ENCODE peak calls at places on chromosomes 6 and 20, in six cellular contexts. E is pancreas, Z is heart right ventricle, K is IMR-90, T is tibial nerve, S is HCT116. O is an unnamed sample. For H3K27me3, the result is how much of the 10 kb centered on the place peaks cover.

GRCh38 chr6:149862901-149863595 is 1.1 kb downstream of the LRP11 start:
- DNase-seq in K (peak), E (peak), T (peak), S (no peak), Z (peak), O (peak)

GRCh38 chr6:37704066-37704465 is 6.4 kb upstream of the MDGA1 start:
- DNase-seq in Z (no peak), E (no peak), T (no peak), S (no peak), K (no peak), O (no peak)

GRCh38 chr6:166691199-166691598 is 64.1 kb upstream of the RPS6KA2 start:
- DNase-seq in S (peak), Z (peak), K (peak), T (no peak), E (peak), O (peak)

GRCh38 chr6:301929-302705 is 9.8 kb downstream of the DUSP22 start:
- DNase-seq in T (no peak), S (no peak), K (no peak), E (no peak), Z (no peak), O (peak)

GRCh38 chr20:25280051-25280573 is 32.2 kb downstream of the PYGB start:
- DNase-seq in T (peak), S (no peak), K (no peak), E (peak), Z (no peak), O (no peak)

GRCh38 chr6:158232445-158233213 is 64.5 kb downstream of the GTF2H5 start:
- DNase-seq in E (peak), T (no peak), K (peak), Z (peak), S (no peak), O (peak)

GRCh38 chr20:32326507-32326851 is 31.7 kb upstream of the ASXL1 start:
- DNase-seq in E (no peak), T (no peak), Z (no peak), S (no peak), K (peak), O (no peak)

GRCh38 chr20:49956689-49957443 is 20.7 kb downstream of the RNF114 start:
- DNase-seq in E (no peak), K (no peak), T (no peak), Z (peak), S (no peak), O (peak)

GRCh38 chr6:22141271-22141745 is 155.5 kb downstream of the PRL start:
- DNase-seq in K (peak), Z (no peak), T (no peak), S (no peak), E (peak), O (no peak)

GRCh38 chr6:135936606-135937005 is 85.1 kb downstream of the PDE7B start:
- DNase-seq in Z (no peak), K (peak), T (no peak), S (no peak), E (no peak), O (no peak)

GRCh38 chr20:24972341-24972740 is 20.2 kb downstream of the APMAP start:
- DNase-seq in E (no peak), Z (no peak), T (no peak), K (no peak), S (no peak), O (peak)

DNA sequence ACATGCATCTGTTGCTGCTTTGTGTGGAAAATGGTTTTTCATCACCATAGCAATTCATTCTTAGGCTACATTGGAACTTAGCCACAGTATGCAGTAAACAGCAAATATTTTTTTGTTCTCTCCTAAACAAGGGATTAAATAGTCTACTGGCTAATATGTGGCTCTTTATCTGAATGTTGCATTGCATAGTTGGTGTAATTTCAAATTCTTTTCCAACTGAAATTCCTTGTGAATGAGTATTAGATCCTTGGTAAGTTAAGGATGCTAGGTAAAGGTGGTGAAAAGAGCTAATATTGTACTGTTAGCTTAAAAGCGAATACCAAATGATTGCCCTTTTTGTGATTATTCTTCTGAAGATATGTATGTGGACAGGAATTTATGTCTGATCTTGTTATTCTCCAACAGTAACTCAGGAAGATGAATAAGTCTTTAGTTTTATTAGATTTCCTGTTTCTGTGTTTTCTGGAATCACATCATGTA is 968 bp downstream of the MLIP start:
- DNase-seq in S (no peak), K (no peak), Z (no peak), E (no peak), T (no peak), O (no peak)
- H3K27me3 ChIP-seq in S (under half), K (under half), Z (under half), E (under half), T (under half), O (under half)

DNA sequence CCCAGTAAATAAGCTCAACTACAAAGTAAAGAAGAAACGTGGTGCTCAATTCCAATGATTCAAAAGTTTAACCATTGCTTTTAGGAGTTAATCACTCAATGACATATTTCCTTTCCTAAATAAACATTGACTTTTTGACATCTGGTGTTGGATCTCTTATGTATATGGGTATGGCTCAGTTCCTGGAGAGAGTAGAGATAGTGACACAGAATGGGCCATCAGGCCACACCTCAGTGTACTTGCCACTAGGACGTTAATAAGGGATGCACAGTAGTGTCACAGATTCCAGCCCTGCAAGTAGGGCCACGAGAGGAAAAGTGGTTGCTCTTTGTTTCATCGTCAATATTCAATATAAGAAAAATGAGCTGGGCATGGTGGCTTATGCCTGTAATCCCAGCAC is 48.9 kb upstream of the TXNDC5 start:
- DNase-seq in K (no peak), T (no peak), E (no peak), Z (no peak), S (no peak), O (no peak)
- TF ChIP-seq CTCF in K (no peak), T (no peak), E (no peak), Z (no peak), S (no peak), O (no peak)

GRCh38 chr20:4220352-4220751 is 205.0 kb upstream of the RNF24 start:
- DNase-seq in E (no peak), K (no peak), T (no peak), Z (no peak), S (no peak), O (no peak)

GRCh38 chr20:4220756-4221155 is 205.4 kb upstream of the RNF24 start:
- DNase-seq in S (no peak), E (no peak), T (no peak), K (no peak), Z (no peak), O (no peak)

GRCh38 chr20:4216142-4216735 is 200.9 kb upstream of the RNF24 start:
- DNase-seq in K (peak), T (no peak), S (no peak), Z (no peak), E (no peak), O (no peak)

GRCh38 chr20:4216866-4217265 is 201.5 kb upstream of the RNF24 start:
- DNase-seq in K (no peak), S (no peak), T (no peak), E (no peak), Z (peak), O (no peak)

DNA sequence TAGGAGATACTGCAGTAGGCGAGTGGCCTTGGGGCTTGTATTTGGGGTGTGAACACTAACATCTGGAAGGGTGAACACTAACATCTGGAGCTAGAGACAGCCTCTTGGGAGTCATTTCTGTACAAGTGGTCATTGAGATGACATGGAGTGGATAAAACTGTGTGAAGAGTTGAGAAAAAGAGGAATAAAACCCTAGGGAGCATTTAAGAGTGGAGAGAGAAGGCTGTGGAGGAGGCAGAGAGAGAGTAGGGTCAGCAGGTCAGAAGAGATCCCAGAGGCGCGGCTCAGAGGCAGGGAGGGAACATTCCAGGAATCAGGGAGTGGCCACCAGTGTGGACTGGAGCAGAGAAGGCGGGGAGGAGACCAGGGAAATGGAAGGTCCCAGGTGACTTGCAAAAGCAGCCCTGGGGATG is 202.0 kb upstream of the RNF24 start:
- DNase-seq in Z (peak), T (peak), E (no peak), S (no peak), K (no peak), O (no peak)
- H3K27me3 ChIP-seq in Z (under half), T (under half), E (under half), S (under half), K (under half), O (under half)

DNA sequence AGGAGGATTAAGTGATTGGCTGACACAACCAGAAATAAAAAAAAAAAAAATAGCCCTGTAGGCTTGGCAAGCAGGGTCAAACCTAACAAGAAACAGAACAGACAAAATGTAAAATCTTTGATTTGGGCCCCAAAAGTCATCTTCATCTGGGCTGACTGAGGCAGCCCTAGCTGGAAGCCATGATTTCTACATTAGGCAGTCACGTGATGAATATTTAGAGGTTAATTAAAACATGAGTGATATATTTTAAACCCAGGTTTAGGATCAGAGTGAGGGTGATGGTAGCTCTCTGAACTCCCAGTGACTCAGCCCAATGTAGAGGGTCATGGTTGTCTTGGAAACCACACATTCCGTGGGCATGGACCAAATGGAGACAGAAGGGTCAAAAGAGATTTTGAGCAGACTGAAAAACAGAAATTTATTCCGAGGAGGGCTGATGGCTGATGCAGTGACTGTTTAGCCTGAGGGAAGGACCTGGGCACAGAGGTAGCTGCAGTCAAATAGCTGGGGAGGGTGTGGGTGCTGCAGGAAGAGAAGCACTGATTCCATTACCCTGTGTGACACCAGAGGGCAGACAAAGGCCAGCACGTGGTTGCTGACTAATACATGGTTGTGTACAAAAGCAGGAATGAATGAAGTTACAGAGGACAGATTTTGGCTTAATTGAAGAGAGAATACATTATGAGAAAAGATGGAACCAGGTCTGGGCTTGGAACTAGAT is 573.1 kb upstream of the CHD6 start:
- DNase-seq in K (no peak), Z (no peak), E (no peak), S (no peak), T (no peak), O (no peak)
- TF ChIP-seq CTCF in K (no peak), Z (no peak), E (no peak), S (no peak), T (no peak), O (no peak)

DNA sequence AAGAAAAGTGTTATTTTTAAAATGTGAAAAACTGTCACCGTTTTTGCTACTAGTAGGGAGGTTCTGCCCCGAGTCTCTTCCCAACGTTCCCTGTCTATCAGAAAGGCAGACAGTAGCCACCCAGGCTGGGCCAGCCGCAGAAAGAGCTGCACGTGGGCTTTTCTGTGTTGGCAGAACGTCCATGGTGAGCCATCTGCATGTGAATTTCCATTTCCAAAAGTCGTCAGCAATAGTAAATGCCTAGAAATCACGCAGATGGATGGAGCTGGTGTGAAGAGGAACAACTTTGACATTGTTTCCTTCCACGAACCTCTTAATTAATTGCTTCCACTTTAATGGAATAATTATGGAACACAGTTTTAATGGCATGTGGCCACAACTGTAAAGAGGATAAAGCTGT is 97.5 kb downstream of the FAM120B start:
- DNase-seq in E (no peak), K (no peak), S (no peak), Z (no peak), T (no peak), O (no peak)
- H3K27me3 ChIP-seq in E (under half), K (under half), S (under half), Z (under half), T (under half), O (under half)

DNA sequence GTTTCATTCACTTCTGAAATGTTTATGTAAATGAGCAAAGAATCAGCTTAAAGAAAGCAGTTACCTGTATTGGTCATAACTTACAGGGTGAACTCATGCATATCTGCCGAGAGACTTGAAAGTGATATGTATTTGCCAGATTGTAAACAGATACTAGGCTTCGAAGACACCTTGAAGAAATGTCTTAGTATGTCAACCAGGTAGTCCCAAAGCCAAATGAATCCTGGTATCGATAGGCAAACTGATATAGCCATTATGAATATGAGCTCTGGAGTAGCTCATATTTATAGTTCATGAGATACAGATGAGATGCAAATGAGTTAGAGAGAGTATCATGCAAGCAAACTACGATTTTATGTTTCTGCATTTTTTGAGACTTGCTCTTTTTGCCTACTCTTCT is 55.8 kb downstream of the RNF182 start:
- DNase-seq in T (no peak), S (no peak), K (no peak), E (no peak), Z (no peak), O (no peak)
- TF ChIP-seq CTCF in T (no peak), S (no peak), K (no peak), E (no peak), Z (no peak), O (no peak)

DNA sequence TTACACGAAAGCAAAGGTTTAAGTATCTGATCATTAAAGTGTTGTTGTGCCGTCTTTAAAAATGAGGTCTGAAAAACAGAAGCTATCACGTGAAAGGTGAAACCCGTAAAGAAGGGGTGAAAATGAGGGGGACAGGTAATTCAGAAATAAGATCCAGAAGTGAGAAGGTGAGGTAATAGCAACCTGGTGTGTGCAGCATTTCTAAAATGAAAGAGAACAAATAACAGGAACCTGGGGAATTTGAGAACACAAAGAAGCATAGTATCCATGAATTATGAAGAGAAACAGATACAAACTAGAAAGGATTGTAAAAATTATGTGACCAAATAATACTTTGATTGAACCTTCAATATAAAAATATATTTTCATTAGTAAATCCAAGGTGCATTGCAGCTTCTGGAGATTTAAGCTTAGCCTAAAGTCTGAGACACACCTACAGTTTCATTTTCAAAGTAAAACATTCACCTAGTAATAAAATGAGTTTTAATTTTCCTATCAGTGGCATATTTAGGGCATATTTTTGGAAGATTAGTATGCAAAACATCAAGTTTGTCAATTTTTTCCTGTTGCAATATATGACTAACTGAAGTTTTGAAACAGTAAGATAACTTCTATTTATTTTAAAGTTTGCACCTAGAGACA is 1.4 kb downstream of the HEY2 start:
- DNase-seq in E (no peak), Z (no peak), K (no peak), S (no peak), T (no peak), O (no peak)
- H3K27me3 ChIP-seq in E (under half), Z (under half), K (half or more), S (half or more), T (under half), O (under half)

GRCh38 chr6:90286884-90287488 is 9.7 kb downstream of the BACH2 start:
- DNase-seq in S (peak), E (no peak), K (peak), Z (no peak), T (no peak), O (no peak)
- TF ChIP-seq CTCF in S (peak), E (no peak), K (peak), Z (peak), T (peak), O (peak)

GRCh38 chr20:46270977-46271744 is 37.1 kb downstream of the CDH22 start:
- DNase-seq in S (no peak), K (no peak), T (no peak), E (no peak), Z (no peak), O (no peak)
- H3K27me3 ChIP-seq in S (under half), K (under half), T (under half), E (under half), Z (half or more), O (under half)

GRCh38 chr20:5933802-5934436 is 16.4 kb downstream of the TRMT6 start:
- DNase-seq in T (no peak), E (peak), S (no peak), Z (no peak), K (no peak), O (no peak)
- TF ChIP-seq CTCF in T (no peak), E (no peak), S (peak), Z (peak), K (no peak), O (no peak)

O was measured in upper lobe of left lung.